ENCODE peak calls at places on chromosomes 6 and 20, in seven cellular contexts. R, V, B, Z, W, F and C are unnamed samples.

GRCh38 chr20:4949833-4950178 is 51.5 kb downstream of the SLC23A2 start:
- DNase-seq in V (no peak), Z (no peak), W (no peak), F (no peak), R (no peak), B (peak; percentile 42), C (no peak)

GRCh38 chr6:10217111-10217510 is 197.8 kb downstream of the TFAP2A start:
- DNase-seq in F (no peak), Z (no peak), V (no peak), B (no peak), R (no peak), W (no peak), C (no peak)

GRCh38 chr6:168116975-168117899 is 38.2 kb upstream of the FRMD1 start:
- DNase-seq in F (peak; percentile 5), R (no peak), B (peak; percentile 76), W (no peak), Z (peak; percentile 41), V (no peak), C (no peak)

GRCh38 chr20:571754-572331 is 28.3 kb upstream of the CSNK2A1 start:
- DNase-seq in Z (no peak), B (peak; percentile 53), V (peak; percentile 65), R (peak; percentile 88), W (peak; percentile 89), F (peak; percentile 42), C (peak; percentile 74)

GRCh38 chr6:3422457-3422816 is 34.4 kb downstream of the SLC22A23 start:
- DNase-seq in Z (no peak), F (no peak), R (no peak), V (no peak), B (no peak), W (no peak), C (no peak)

GRCh38 chr6:142698751-142699150 is 246.2 kb downstream of the HIVEP2 start:
- DNase-seq in W (no peak), B (no peak), Z (no peak), V (no peak), F (no peak), R (no peak), C (no peak)

GRCh38 chr6:133855994-133856393 is 32.9 kb upstream of the TCF21 start:
- DNase-seq in W (no peak), F (no peak), R (no peak), Z (no peak), B (no peak), V (no peak), C (no peak)

GRCh38 chr6:36599791-36600209 is 5.6 kb downstream of the SRSF3 start:
- DNase-seq in F (no peak), W (no peak), B (peak; percentile 40), Z (peak; percentile 65), R (no peak), V (peak; percentile 72), C (peak; percentile 70)

GRCh38 chr6:133889557-133890301 is 816 bp downstream of the TCF21 start:
- DNase-seq in B (peak; percentile 43), Z (no peak), F (no peak), W (peak; percentile 36), R (peak; percentile 37), V (no peak), C (no peak)

GRCh38 chr20:57880155-57880648 is 170.4 kb upstream of the PMEPA1 start:
- DNase-seq in B (peak; percentile 24), R (peak; percentile 39), F (no peak), W (peak; percentile 42), Z (peak; percentile 60), V (peak; percentile 45), C (no peak)

GRCh38 chr6:157834549-157834948 is 11.5 kb downstream of the SNX9 start:
- DNase-seq in Z (no peak), F (no peak), B (no peak), R (no peak), W (no peak), V (no peak), C (no peak)
- H3K4me1 ChIP-seq in Z (peaks cover 17% of the 10 kb centered on the region), F (peaks cover 30% of the 10 kb centered on the region), B (peaks cover 11% of the 10 kb centered on the region), R (no peaks in the 10 kb centered on the region), W (peaks cover 74% of the 10 kb centered on the region), V (peaks cover 23% of the 10 kb centered on the region), C (peaks cover 7% of the 10 kb centered on the region)

GRCh38 chr20:60001027-60001567 is 42.9 kb downstream of the CDH26 start:
- DNase-seq in Z (no peak), B (no peak), V (no peak), F (no peak), W (no peak), R (no peak), C (no peak)
- H3K27ac ChIP-seq in Z (no peak overlapping the region), B (no peak overlapping the region), V (no peak overlapping the region), F (no peak overlapping the region), W (no peak overlapping the region), R (no peak overlapping the region), C (no peak overlapping the region)

GRCh38 chr20:62040381-62040922 is 25.2 kb downstream of the TAF4 start:
- DNase-seq in V (no peak), W (peak; percentile 10), F (no peak), B (no peak), R (no peak), Z (no peak), C (no peak)
- H3K9me3 ChIP-seq in V (no peaks in the 10 kb centered on the region), W (peaks cover 5% of the 10 kb centered on the region), F (no peaks in the 10 kb centered on the region), B (no peaks in the 10 kb centered on the region), R (no peaks in the 10 kb centered on the region), Z (no peaks in the 10 kb centered on the region), C (no peaks in the 10 kb centered on the region)

GRCh38 chr20:62765021-62765420 is 31.3 kb upstream of the MRGBP start:
- DNase-seq in W (no peak), F (no peak), Z (no peak), B (no peak), R (no peak), V (no peak), C (no peak)
- H3K4me1 ChIP-seq in W (peaks cover 9% of the 10 kb centered on the region), F (no peaks in the 10 kb centered on the region), Z (no peaks in the 10 kb centered on the region), B (peaks cover 30% of the 10 kb centered on the region), R (no peaks in the 10 kb centered on the region), V (no peaks in the 10 kb centered on the region), C (no peaks in the 10 kb centered on the region)

GRCh38 chr20:61189534-61189933 is 62.5 kb upstream of the CDH4 start:
- DNase-seq in B (no peak), F (no peak), W (no peak), V (no peak), R (no peak), Z (no peak), C (no peak)

GRCh38 chr20:61185181-61185580 is 66.9 kb upstream of the CDH4 start:
- DNase-seq in R (no peak), W (no peak), F (no peak), B (no peak), V (no peak), Z (no peak), C (no peak)

GRCh38 chr20:61185841-61186601 is 66.0 kb upstream of the CDH4 start:
- DNase-seq in F (no peak), W (no peak), Z (no peak), B (peak; percentile 50), V (no peak), R (no peak), C (no peak)

GRCh38 chr20:61184194-61184593 is 67.9 kb upstream of the CDH4 start:
- DNase-seq in F (no peak), B (no peak), Z (no peak), W (no peak), V (no peak), R (no peak), C (no peak)

DNA sequence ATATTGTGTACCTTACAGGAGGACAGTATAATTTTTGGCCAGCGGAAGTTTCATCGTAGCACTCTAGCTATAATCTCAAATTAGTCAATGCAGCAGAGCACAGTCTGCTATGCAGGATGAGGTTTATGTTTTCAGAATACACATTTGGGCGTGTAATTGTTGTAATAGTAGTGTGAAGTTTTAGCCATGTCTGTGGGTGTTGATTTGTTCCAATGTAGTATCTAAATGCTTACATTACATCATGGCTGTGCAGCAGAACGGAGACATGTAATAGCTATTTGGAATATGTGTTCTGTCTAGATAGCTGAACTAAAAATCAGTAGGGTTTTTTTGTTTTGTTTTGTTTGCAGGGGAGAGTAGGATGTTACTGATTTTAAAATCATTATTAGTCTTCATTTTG is 65.3 kb upstream of the CDH4 start:
- DNase-seq in W (no peak), R (no peak), Z (no peak), V (no peak), F (no peak), B (no peak), C (no peak)
- H3K27ac ChIP-seq in W (no peak overlapping the region), R (no peak overlapping the region), Z (no peak overlapping the region), V (no peak overlapping the region), F (no peak overlapping the region), B (no peak overlapping the region), C (no peak overlapping the region)